ENCODE peak calls at places on chromosomes 11 and 22, in nine cellular contexts. B is mucosa of gallbladder; E is stimulated activated CD4-positive, alpha-beta T cell treated with anti-CD3 and anti-CD28 coated beads, Interleukin-15, amount 100 ng/mL, for 24 hours; C is amniotic epithelial cell; O is B cell; A is left kidney; M is stimulated activated CD8-positive, alpha-beta memory T cell treated with anti-CD3 and anti-CD28 coated beads, Interleukin-4, amount 100 ng/mL, for 24 hours; K is ovary; S is HFFc6. U is an unnamed sample.
A peak's percentile ranks its signal among the peaks of the same experiment; 100 is the strongest.

GRCh38 chr11:69934861-69935494 is 115.8 kb upstream of the FGF3 start:
- DNase-seq in S (no peak), M (no peak), O (no peak), B (peak; percentile 85), A (no peak), C (no peak), K (no peak), E (no peak), U (peak; percentile 14)

GRCh38 chr22:29813563-29813962 is 24.5 kb downstream of the ASCC2 start:
- DNase-seq in M (no peak), C (peak; percentile 79), K (no peak), O (no peak), B (no peak), S (peak; percentile 43), E (no peak), A (no peak), U (no peak)

GRCh38 chr22:20866716-20867115 is 7.9 kb downstream of the SNAP29 start:
- DNase-seq in O (no peak), E (no peak), B (no peak), C (peak; percentile 70), M (no peak), S (no peak), A (peak; percentile 85), K (no peak), U (no peak)

GRCh38 chr11:2578934-2579280 is 120.9 kb downstream of the KCNQ1OT1 start:
- DNase-seq in M (no peak), K (no peak), B (no peak), E (no peak), O (no peak), A (no peak), C (no peak), S (no peak), U (no peak)

GRCh38 chr11:56977324-56977723 is 11.4 kb upstream of the OR5AK2 start:
- DNase-seq in A (no peak), M (no peak), B (no peak), E (no peak), C (no peak), S (no peak), K (no peak), O (no peak), U (no peak)

GRCh38 chr22:34966980-34967379 is 99.0 kb upstream of the ISX start:
- DNase-seq in C (no peak), O (no peak), A (no peak), S (no peak), E (no peak), B (no peak), M (no peak), K (no peak), U (no peak)

GRCh38 chr11:31237819-31238771 is 131.4 kb downstream of the DCDC1 start:
- DNase-seq in C (peak; percentile 27), M (no peak), K (no peak), S (no peak), A (no peak), E (no peak), O (no peak), B (no peak), U (no peak)

GRCh38 chr22:50357222-50357621 is 14.1 kb downstream of the PPP6R2 start:
- DNase-seq in M (no peak), C (no peak), B (no peak), S (no peak), A (no peak), O (no peak), K (no peak), E (no peak), U (no peak)

GRCh38 chr11:27848423-27848822 is 148.2 kb upstream of the BDNF start:
- DNase-seq in A (no peak), S (no peak), O (no peak), M (no peak), E (no peak), B (peak; percentile 38), K (no peak), C (no peak), U (no peak)

GRCh38 chr11:69265210-69265609 is 28.7 kb upstream of the MYEOV start:
- DNase-seq in E (no peak), A (no peak), O (no peak), B (no peak), M (no peak), K (no peak), S (no peak), C (no peak), U (no peak)

GRCh38 chr22:46011627-46012181 is 34.7 kb upstream of the WNT7B start:
- DNase-seq in K (no peak), M (no peak), B (no peak), O (no peak), C (no peak), A (no peak), S (no peak), E (no peak), U (peak; percentile 17)

GRCh38 chr22:42427211-42427610 is 5.0 kb downstream of the NFAM1 start:
- DNase-seq in S (no peak), K (no peak), E (no peak), B (no peak), M (no peak), C (no peak), A (no peak), O (no peak), U (no peak)

GRCh38 chr11:86672007-86672621 is at the start of gene ME3:
- DNase-seq in S (peak; percentile 20), B (peak; percentile 45), M (no peak), K (peak; percentile 78), O (no peak), E (peak; percentile 69), C (no peak), A (peak; percentile 83), U (peak; percentile 70)

GRCh38 chr11:45665206-45665932 is at the start of gene CHST1:
- DNase-seq in O (no peak), S (no peak), A (peak; percentile 80), E (peak; percentile 54), K (peak; percentile 65), C (peak; percentile 14), M (peak; percentile 10), B (peak; percentile 24), U (peak; percentile 70)

GRCh38 chr22:49656291-49656851 is 171.3 kb downstream of the BRD1 start:
- DNase-seq in B (no peak), C (no peak), M (no peak), E (no peak), S (no peak), O (no peak), K (no peak), A (no peak), U (no peak)

GRCh38 chr11:10041803-10042202 is 252.2 kb downstream of the SBF2 start:
- DNase-seq in M (no peak), A (no peak), E (no peak), K (no peak), S (no peak), C (no peak), B (no peak), O (no peak), U (no peak)

GRCh38 chr22:46047226-46047625 is 70.3 kb upstream of the WNT7B start:
- DNase-seq in S (no peak), M (no peak), O (no peak), C (no peak), A (peak; percentile 42), B (no peak), K (peak; percentile 4), E (no peak), U (peak; percentile 14)

GRCh38 chr11:122523841-122524531 is 131.5 kb upstream of the UBASH3B start:
- DNase-seq in B (no peak), A (peak; percentile 77), M (no peak), C (peak; percentile 15), E (no peak), S (no peak), O (no peak), K (no peak), U (peak; percentile 20)

GRCh38 chr11:19181673-19182261 is 20.0 kb downstream of the CSRP3 start:
- DNase-seq in S (no peak), E (no peak), C (no peak), K (no peak), M (no peak), O (no peak), B (no peak), A (no peak), U (no peak)

GRCh38 chr11:64545605-64546004 is 45.4 kb upstream of the SLC22A12 start:
- DNase-seq in K (no peak), S (peak; percentile 79), A (no peak), B (no peak), M (no peak), O (no peak), C (peak; percentile 71), E (no peak), U (no peak)